ENCODE peak calls at places on chromosomes 3 and 15, in seven cellular contexts. Y, G, S, J, R, L and M are unnamed samples.
A peak's percentile ranks its signal among the peaks of the same experiment; 100 is the strongest.

GRCh38 chr15:64521201-64521600 is 60.8 kb downstream of the ZNF609 start:
- DNase-seq in Y (no peak), G (no peak), S (no peak), J (no peak), R (no peak), L (no peak), M (no peak)

GRCh38 chr15:58988011-58988785 is 735 bp downstream of the RNF111 start:
- DNase-seq in Y (peak; percentile 30), G (peak; percentile 76), S (peak; percentile 19), J (peak; percentile 77), R (peak; percentile 86), L (peak; percentile 24), M (peak; percentile 52)

GRCh38 chr3:128492353-128493220 is at the start of gene GATA2:
- DNase-seq in Y (no peak), G (no peak), S (no peak), J (no peak), R (no peak), L (no peak), M (no peak)

GRCh38 chr15:63349156-63349555 is 32.5 kb downstream of the CA12 start:
- DNase-seq in Y (no peak), G (no peak), S (no peak), J (no peak), R (no peak), L (no peak), M (no peak)

GRCh38 chr15:62847900-62848489 is 194.6 kb upstream of the TPM1 start:
- DNase-seq in Y (peak; percentile 78), G (peak; percentile 26), S (no peak), J (peak; percentile 83), R (peak; percentile 57), L (peak; percentile 52), M (peak; percentile 91)

GRCh38 chr15:60328852-60329443 is 68.8 kb downstream of the ANXA2 start:
- DNase-seq in Y (no peak), G (no peak), S (no peak), J (peak; percentile 32), R (no peak), L (no peak), M (peak; percentile 34)

GRCh38 chr15:80780416-80781221 is 1.4 kb downstream of the CEMIP start:
- DNase-seq in Y (peak; percentile 63), G (no peak), S (no peak), J (peak; percentile 24), R (peak; percentile 73), L (no peak), M (peak; percentile 80)

GRCh38 chr3:105848821-105849220 is 20.0 kb downstream of the CBLB start:
- DNase-seq in Y (no peak), G (no peak), S (no peak), J (no peak), R (no peak), L (no peak), M (no peak)

GRCh38 chr15:36024066-36024465 is 478.1 kb upstream of the DPH6 start:
- DNase-seq in Y (no peak), G (no peak), S (no peak), J (no peak), R (no peak), L (no peak), M (no peak)

GRCh38 chr15:89627256-89627970 is 27.9 kb downstream of the KIF7 start:
- DNase-seq in Y (no peak), G (no peak), S (no peak), J (no peak), R (no peak), L (no peak), M (no peak)

GRCh38 chr3:41301548-41301947 is 102.2 kb downstream of the CTNNB1 start:
- DNase-seq in Y (no peak), G (no peak), S (no peak), J (no peak), R (no peak), L (no peak), M (no peak)

GRCh38 chr3:56185827-56186226 is 282.4 kb downstream of the ERC2 start:
- DNase-seq in Y (no peak), G (no peak), S (no peak), J (no peak), R (no peak), L (no peak), M (no peak)

GRCh38 chr3:195692361-195692700 is 28.4 kb upstream of the MUC20 start:
- DNase-seq in Y (no peak), G (no peak), S (no peak), J (no peak), R (no peak), L (no peak), M (no peak)

GRCh38 chr3:190012314-190012782 is 108.3 kb downstream of the P3H2 start:
- DNase-seq in Y (peak; percentile 52), G (no peak), S (no peak), J (no peak), R (no peak), L (peak; percentile 83), M (no peak)

GRCh38 chr3:113668015-113668414 is 28.4 kb downstream of the USF3 start:
- DNase-seq in Y (no peak), G (peak; percentile 46), S (no peak), J (no peak), R (no peak), L (no peak), M (no peak)

GRCh38 chr3:119604878-119605277 is 7.2 kb downstream of the PLA1A start:
- DNase-seq in Y (no peak), G (no peak), S (no peak), J (no peak), R (no peak), L (no peak), M (no peak)

GRCh38 chr3:187025656-187026320 is 95.5 kb downstream of the ST6GAL1 start:
- DNase-seq in Y (no peak), G (peak; percentile 59), S (no peak), J (peak; percentile 77), R (no peak), L (no peak), M (no peak)

GRCh38 chr15:38021259-38021658 is 86.8 kb downstream of the TMCO5A start:
- DNase-seq in Y (no peak), G (no peak), S (no peak), J (no peak), R (no peak), L (no peak), M (no peak)

GRCh38 chr3:10145685-10146084 is 4.1 kb downstream of the VHL start:
- DNase-seq in Y (no peak), G (no peak), S (no peak), J (no peak), R (no peak), L (no peak), M (no peak)

GRCh38 chr3:48411606-48412374 is 18.1 kb downstream of the PLXNB1 start:
- DNase-seq in Y (no peak), G (no peak), S (no peak), J (peak; percentile 2), R (peak; percentile 27), L (no peak), M (no peak)

GRCh38 chr15:82871577-82872484 is 62.4 kb downstream of the WHAMM start:
- DNase-seq in Y (no peak), G (no peak), S (no peak), J (no peak), R (no peak), L (no peak), M (peak; percentile 2)

DNA sequence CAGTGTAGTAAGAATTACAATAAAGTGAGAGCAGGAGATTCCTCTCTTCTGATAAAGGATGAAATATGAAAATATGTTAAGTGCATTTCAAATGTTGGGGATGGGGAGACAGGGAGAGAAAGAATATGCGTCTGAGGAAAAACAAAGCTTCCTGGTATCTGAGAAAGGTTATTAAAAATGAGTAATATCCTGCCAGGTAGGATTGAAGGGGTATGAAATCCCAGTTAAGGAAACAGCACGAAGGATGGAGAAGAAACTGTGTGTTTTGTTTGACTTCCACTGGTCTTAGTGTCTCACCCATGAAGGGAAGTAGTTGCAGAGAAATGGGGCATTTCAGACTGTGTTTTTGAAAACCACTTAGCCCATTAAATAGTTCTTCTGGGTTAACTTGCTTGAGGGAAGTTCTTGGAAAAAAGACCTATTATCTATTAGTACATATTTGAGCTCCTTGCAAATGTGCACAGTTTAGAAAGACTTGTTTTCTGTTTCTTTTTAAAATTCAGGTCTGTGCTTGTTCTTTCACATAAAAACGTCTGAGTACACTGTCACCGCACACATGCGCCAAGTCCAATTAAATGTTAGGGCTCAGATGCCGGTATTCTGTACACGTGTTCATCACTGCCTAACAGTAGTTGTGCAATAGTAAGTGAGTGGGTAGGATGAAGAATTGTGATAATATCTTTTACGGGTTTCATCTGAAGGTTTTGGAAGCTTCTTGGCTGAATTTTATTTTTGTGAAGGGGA is 196.1 kb upstream of the P2RY1 start:
- DNase-seq in Y (no peak), G (no peak), S (no peak), J (no peak), R (no peak), L (no peak), M (no peak)
- H3K27me3 ChIP-seq in Y (no peaks in the 10 kb centered on the region), G (no peaks in the 10 kb centered on the region), S (no peaks in the 10 kb centered on the region), J (no peaks in the 10 kb centered on the region), R (no peaks in the 10 kb centered on the region), L (no peaks in the 10 kb centered on the region), M (no peaks in the 10 kb centered on the region)

GRCh38 chr3:169659096-169659521 is 4.4 kb downstream of the MECOM start:
- DNase-seq in Y (no peak), G (no peak), S (no peak), J (no peak), R (no peak), L (no peak), M (peak; percentile 75)
- H3K27me3 ChIP-seq in Y (peaks cover 70% of the 10 kb centered on the region), G (no peaks in the 10 kb centered on the region), S (no peaks in the 10 kb centered on the region), J (peaks cover 73% of the 10 kb centered on the region), R (peaks cover 55% of the 10 kb centered on the region), L (peaks cover 69% of the 10 kb centered on the region), M (no peaks in the 10 kb centered on the region)

GRCh38 chr3:169345662-169346331 is 317.7 kb downstream of the MECOM start:
- DNase-seq in Y (no peak), G (no peak), S (no peak), J (no peak), R (no peak), L (no peak), M (no peak)

GRCh38 chr3:169350228-169350627 is 313.3 kb downstream of the MECOM start:
- DNase-seq in Y (no peak), G (no peak), S (no peak), J (no peak), R (no peak), L (no peak), M (no peak)

GRCh38 chr3:169348981-169349942 is 314.2 kb downstream of the MECOM start:
- DNase-seq in Y (no peak), G (no peak), S (no peak), J (no peak), R (no peak), L (no peak), M (no peak)

GRCh38 chr3:169347597-169347996 is 315.9 kb downstream of the MECOM start:
- DNase-seq in Y (no peak), G (no peak), S (no peak), J (no peak), R (no peak), L (no peak), M (peak; percentile 92)

DNA sequence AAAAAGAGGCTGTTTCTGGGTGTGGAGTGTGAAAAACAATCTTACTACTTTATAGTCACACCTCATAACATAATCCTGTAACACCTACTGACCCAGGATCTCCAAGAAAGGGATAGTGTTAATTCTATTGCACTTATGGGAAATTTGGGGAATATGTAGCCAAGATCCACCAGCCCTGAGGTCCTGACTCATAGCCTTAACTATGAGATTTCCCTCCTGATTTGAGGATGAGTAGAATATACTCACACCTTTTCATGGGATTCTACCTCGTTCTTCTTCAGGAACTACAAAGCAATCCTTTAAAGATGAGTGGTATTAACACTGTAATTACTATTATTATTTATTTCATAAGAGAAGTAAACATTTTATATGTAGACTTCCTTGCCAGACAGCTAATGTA is 315.2 kb downstream of the MECOM start:
- DNase-seq in Y (no peak), G (no peak), S (no peak), J (no peak), R (no peak), L (no peak), M (no peak)
- H3K27me3 ChIP-seq in Y (no peaks in the 10 kb centered on the region), G (no peaks in the 10 kb centered on the region), S (no peaks in the 10 kb centered on the region), J (no peaks in the 10 kb centered on the region), R (peaks cover 3% of the 10 kb centered on the region), L (no peaks in the 10 kb centered on the region), M (peaks cover 8% of the 10 kb centered on the region)

GRCh38 chr3:127217594-127218456 is 24.9 kb downstream of the PRR23E start:
- DNase-seq in Y (no peak), G (no peak), S (no peak), J (no peak), R (no peak), L (no peak), M (no peak)
- H3K27me3 ChIP-seq in Y (no peaks in the 10 kb centered on the region), G (no peaks in the 10 kb centered on the region), S (no peaks in the 10 kb centered on the region), J (no peaks in the 10 kb centered on the region), R (peaks cover 6% of the 10 kb centered on the region), L (peaks cover 33% of the 10 kb centered on the region), M (peaks cover 43% of the 10 kb centered on the region)